ENCODE peak calls at places on chromosomes 12 and 14, in five cellular contexts. One of them, this sample, is unnamed.

GRCh38 chr12:46669720-46670119 is 156.1 kb downstream of the SLC38A4 start:
- DNase-seq in cardiac muscle cell: no peak
- DNase-seq in mammary epithelial cell: no peak
- DNase-seq in right cardiac atrium: no peak
- DNase-seq in lower leg skin: no peak
- DNase-seq in this sample: no peak

GRCh38 chr14:71620401-71620800 is 311.8 kb upstream of the RGS6 start:
- DNase-seq in cardiac muscle cell: peak; percentile 38
- DNase-seq in mammary epithelial cell: peak; percentile 46
- DNase-seq in right cardiac atrium: no peak
- DNase-seq in lower leg skin: no peak
- DNase-seq in this sample: no peak

GRCh38 chr12:87931764-87932163 is 97.4 kb downstream of the C12orf50 start:
- DNase-seq in cardiac muscle cell: no peak
- DNase-seq in mammary epithelial cell: peak; percentile 30
- DNase-seq in right cardiac atrium: no peak
- DNase-seq in lower leg skin: no peak
- DNase-seq in this sample: no peak

GRCh38 chr12:50636505-50636904 is 127.4 kb upstream of the ATF1 start:
- DNase-seq in cardiac muscle cell: no peak
- DNase-seq in mammary epithelial cell: peak; percentile 39
- DNase-seq in right cardiac atrium: no peak
- DNase-seq in lower leg skin: no peak
- DNase-seq in this sample: no peak

GRCh38 chr14:86055512-86055911 is 525.6 kb downstream of the FLRT2 start:
- DNase-seq in cardiac muscle cell: peak; percentile 2
- DNase-seq in mammary epithelial cell: no peak
- DNase-seq in right cardiac atrium: no peak
- DNase-seq in lower leg skin: no peak
- DNase-seq in this sample: no peak

GRCh38 chr14:58944226-58944769 is 244.2 kb upstream of the DAAM1 start:
- DNase-seq in cardiac muscle cell: no peak
- DNase-seq in mammary epithelial cell: no peak
- DNase-seq in right cardiac atrium: no peak
- DNase-seq in lower leg skin: no peak
- DNase-seq in this sample: no peak

GRCh38 chr12:89768586-89769482 is 60.2 kb upstream of the ATP2B1 start:
- DNase-seq in cardiac muscle cell: peak; percentile 76
- DNase-seq in mammary epithelial cell: peak; percentile 99
- DNase-seq in right cardiac atrium: no peak
- DNase-seq in lower leg skin: no peak
- DNase-seq in this sample: no peak

GRCh38 chr12:630656-631632 is 32.3 kb downstream of the NINJ2 start:
- DNase-seq in cardiac muscle cell: no peak
- DNase-seq in mammary epithelial cell: no peak
- DNase-seq in right cardiac atrium: peak; percentile 79
- DNase-seq in lower leg skin: peak; percentile 91
- DNase-seq in this sample: no peak

GRCh38 chr14:75328575-75328974 is 49.9 kb downstream of the FOS start:
- DNase-seq in cardiac muscle cell: no peak
- DNase-seq in mammary epithelial cell: no peak
- DNase-seq in right cardiac atrium: no peak
- DNase-seq in lower leg skin: no peak
- DNase-seq in this sample: no peak

GRCh38 chr12:1880876-1881275 is 37.6 kb downstream of the CACNA2D4 start:
- DNase-seq in cardiac muscle cell: no peak
- DNase-seq in mammary epithelial cell: no peak
- DNase-seq in right cardiac atrium: peak; percentile 31
- DNase-seq in lower leg skin: peak; percentile 58
- DNase-seq in this sample: no peak

GRCh38 chr14:77265187-77265515 is 5.9 kb downstream of the NGB start:
- DNase-seq in cardiac muscle cell: no peak
- DNase-seq in mammary epithelial cell: no peak
- DNase-seq in right cardiac atrium: no peak
- DNase-seq in lower leg skin: no peak
- DNase-seq in this sample: no peak

GRCh38 chr12:4506870-4507269 is 31.8 kb upstream of the RAD51AP1 start:
- DNase-seq in cardiac muscle cell: peak; percentile 21
- DNase-seq in mammary epithelial cell: peak; percentile 79
- DNase-seq in right cardiac atrium: no peak
- DNase-seq in lower leg skin: no peak
- DNase-seq in this sample: no peak

GRCh38 chr14:87196436-87196835 is 796.5 kb downstream of the GALC start:
- DNase-seq in cardiac muscle cell: no peak
- DNase-seq in mammary epithelial cell: no peak
- DNase-seq in right cardiac atrium: no peak
- DNase-seq in lower leg skin: no peak
- DNase-seq in this sample: no peak

GRCh38 chr14:99759546-99759925 is 33.7 kb upstream of the EML1 start:
- DNase-seq in cardiac muscle cell: no peak
- DNase-seq in mammary epithelial cell: no peak
- DNase-seq in right cardiac atrium: peak; percentile 62
- DNase-seq in lower leg skin: no peak
- DNase-seq in this sample: no peak

GRCh38 chr12:49091836-49092085 is 2.8 kb downstream of the DHH start:
- DNase-seq in cardiac muscle cell: no peak
- DNase-seq in mammary epithelial cell: no peak
- DNase-seq in right cardiac atrium: no peak
- DNase-seq in lower leg skin: no peak
- DNase-seq in this sample: no peak

GRCh38 chr12:52817003-52817698 is 3.2 kb upstream of the KRT4 start:
- DNase-seq in cardiac muscle cell: no peak
- DNase-seq in mammary epithelial cell: no peak
- DNase-seq in right cardiac atrium: no peak
- DNase-seq in lower leg skin: no peak
- DNase-seq in this sample: no peak

GRCh38 chr12:108804361-108804949 is 52.9 kb downstream of the SSH1 start:
- DNase-seq in cardiac muscle cell: peak; percentile 96
- DNase-seq in mammary epithelial cell: peak; percentile 36
- DNase-seq in right cardiac atrium: peak; percentile 91
- DNase-seq in lower leg skin: peak; percentile 90
- DNase-seq in this sample: no peak

GRCh38 chr14:76576047-76576741 is 185.1 kb upstream of the VASH1 start:
- DNase-seq in cardiac muscle cell: peak; percentile 32
- DNase-seq in mammary epithelial cell: no peak
- DNase-seq in right cardiac atrium: no peak
- DNase-seq in lower leg skin: no peak
- DNase-seq in this sample: no peak

GRCh38 chr12:4160314-4161040 is 113.1 kb upstream of the CCND2 start:
- DNase-seq in cardiac muscle cell: no peak
- DNase-seq in mammary epithelial cell: no peak
- DNase-seq in right cardiac atrium: no peak
- DNase-seq in lower leg skin: no peak
- DNase-seq in this sample: no peak

GRCh38 chr14:92794961-92795360 is 856 bp downstream of the GOLGA5 start:
- DNase-seq in cardiac muscle cell: no peak
- DNase-seq in mammary epithelial cell: no peak
- DNase-seq in right cardiac atrium: no peak
- DNase-seq in lower leg skin: no peak
- DNase-seq in this sample: no peak

GRCh38 chr12:94180558-94181296 is 32.4 kb downstream of the PLXNC1 start:
- DNase-seq in cardiac muscle cell: no peak
- DNase-seq in mammary epithelial cell: peak; percentile 69
- DNase-seq in right cardiac atrium: no peak
- DNase-seq in lower leg skin: no peak
- DNase-seq in this sample: no peak